ENCODE peak calls at places on chromosomes 3 and 15, in four cellular contexts. V, I, D and Z are unnamed samples.

GRCh38 chr3:41267975-41268640 is 68.8 kb downstream of the CTNNB1 start:
- DNase-seq in I (peak; percentile 96), V (peak; percentile 86), D (no peak), Z (peak; percentile 74)

GRCh38 chr15:91126080-91126479 is 26.0 kb downstream of the SV2B start:
- DNase-seq in D (no peak), V (no peak), I (no peak), Z (no peak)

GRCh38 chr3:38022887-38023709 is 6.3 kb downstream of the PLCD1 start:
- DNase-seq in V (no peak), I (no peak), D (no peak), Z (no peak)

GRCh38 chr3:69433938-69434263 is 48.0 kb upstream of the FRMD4B start:
- DNase-seq in D (no peak), I (no peak), V (no peak), Z (no peak)

GRCh38 chr3:38579146-38579545 is 70.3 kb downstream of the SCN5A start:
- DNase-seq in V (no peak), I (peak; percentile 18), D (no peak), Z (no peak)

GRCh38 chr15:39327005-39327725 is 253.7 kb upstream of the THBS1 start:
- DNase-seq in V (no peak), I (no peak), D (no peak), Z (no peak)

GRCh38 chr3:152524198-152525140 is 255.7 kb downstream of the MBNL1 start:
- DNase-seq in I (peak; percentile 33), V (no peak), D (no peak), Z (peak; percentile 76)

GRCh38 chr3:41198526-41198925 is 779 bp upstream of the CTNNB1 start:
- DNase-seq in V (no peak), D (no peak), I (peak; percentile 20), Z (no peak)

GRCh38 chr3:67601919-67602608 is 52.3 kb downstream of the SUCLG2 start:
- DNase-seq in I (no peak), V (no peak), D (no peak), Z (no peak)

GRCh38 chr15:53530762-53531161 is 228.7 kb downstream of the WDR72 start:
- DNase-seq in D (no peak), I (no peak), V (no peak), Z (no peak)

GRCh38 chr3:138824114-138824506 is 10.6 kb downstream of the PIK3CB start:
- DNase-seq in I (no peak), D (no peak), V (no peak), Z (no peak)

DNA sequence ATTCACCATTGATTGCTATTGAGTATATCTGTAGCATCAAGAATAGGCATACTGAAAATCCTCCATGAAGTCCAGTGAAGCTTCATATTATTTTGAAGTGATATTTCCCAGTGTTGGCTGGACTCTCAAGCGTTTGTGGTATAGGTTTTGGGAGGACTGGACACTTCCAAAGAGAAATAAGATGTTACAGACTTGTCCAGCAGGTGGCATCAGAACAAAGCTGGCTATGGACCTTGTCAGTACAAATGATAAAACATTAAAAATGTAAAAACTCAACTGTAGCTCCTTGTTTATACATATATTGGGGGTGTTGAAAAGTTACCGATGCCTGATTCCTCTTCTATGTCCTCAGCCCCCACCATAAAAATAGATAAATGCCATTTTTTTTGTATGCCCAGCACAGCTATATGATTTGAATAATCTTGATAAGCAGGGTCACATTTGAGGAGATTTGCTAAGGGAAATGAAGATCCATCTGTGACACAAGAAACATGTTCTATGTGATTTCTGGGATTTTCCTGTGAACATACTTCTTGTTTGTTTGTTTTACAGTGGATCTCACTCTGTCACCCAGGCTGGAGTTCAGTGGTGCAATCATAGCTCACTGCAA is 54.5 kb upstream of the GOLGA6B start:
- DNase-seq in V (peak; percentile 69), D (no peak), I (peak; percentile 37), Z (peak; percentile 52)
- TF ChIP-seq POLR2AphosphoS2 in V (no peak), D (no peak), I (no peak), Z (no peak)

GRCh38 chr3:129829640-129830039 is 63.9 kb downstream of the TMCC1 start:
- DNase-seq in D (no peak), I (peak; percentile 83), V (peak; percentile 30), Z (no peak)
- TF ChIP-seq POLR2AphosphoS2 in D (no peak), I (no peak), V (no peak), Z (no peak)

GRCh38 chr3:27581852-27582251 is 97.7 kb upstream of the SLC4A7 start:
- DNase-seq in I (no peak), V (no peak), D (no peak), Z (no peak)
- TF ChIP-seq POLR2AphosphoS2 in I (no peak), V (no peak), D (no peak), Z (no peak)

GRCh38 chr3:120532969-120533368 is 63.2 kb upstream of the NDUFB4 start:
- DNase-seq in V (no peak), D (no peak), I (no peak), Z (no peak)

DNA sequence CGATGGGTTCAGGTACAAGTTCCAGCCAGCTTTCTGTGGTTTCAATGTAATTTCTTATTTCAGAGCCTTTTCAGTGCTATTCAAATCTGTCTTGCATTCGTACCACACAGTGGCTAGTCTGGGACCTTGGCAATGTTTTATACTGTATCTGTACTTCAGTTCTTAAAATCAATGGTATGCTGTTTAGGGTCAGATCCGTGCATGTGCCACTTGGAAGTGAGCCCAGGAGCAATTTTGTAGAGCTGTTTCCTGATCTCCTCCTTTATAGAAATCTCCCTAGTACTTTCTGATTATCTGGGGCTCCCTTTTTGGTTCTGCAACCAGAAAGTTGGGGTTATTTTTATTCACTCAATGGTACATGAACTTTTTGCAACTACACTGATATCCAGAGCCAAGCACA is 59.5 kb upstream of the NDUFB4 start:
- DNase-seq in I (no peak), V (no peak), D (no peak), Z (no peak)
- TF ChIP-seq POLR2AphosphoS2 in I (no peak), V (no peak), D (no peak), Z (no peak)

DNA sequence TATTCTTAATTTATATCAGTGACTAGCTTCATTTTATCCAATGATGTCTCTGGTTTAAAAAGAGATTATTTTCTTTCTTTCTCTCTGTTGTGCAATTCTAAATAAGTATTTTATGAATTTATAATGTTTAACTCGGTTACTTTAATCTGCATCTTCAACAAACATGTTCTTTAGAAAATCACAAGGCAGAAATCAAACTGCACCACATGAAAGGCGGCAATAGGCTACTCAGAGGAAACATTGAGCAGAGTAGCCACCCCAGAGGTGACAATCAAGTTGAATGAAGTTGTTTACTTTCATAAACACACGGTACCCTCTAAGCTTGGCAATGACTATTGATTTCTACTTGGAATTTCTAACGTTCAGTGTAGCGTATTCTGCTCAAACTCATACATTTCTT is 677.8 kb upstream of the ROBO1 start:
- DNase-seq in I (no peak), V (no peak), D (no peak), Z (no peak)
- TF ChIP-seq POLR2AphosphoS2 in I (no peak), V (no peak), D (no peak), Z (no peak)

GRCh38 chr3:192915306-192915705 is 2.4 kb downstream of the MB21D2 start:
- DNase-seq in I (peak; percentile 41), D (no peak), V (no peak), Z (no peak)
- TF ChIP-seq POLR2AphosphoS2 in I (no peak), D (no peak), V (no peak), Z (no peak)

GRCh38 chr3:98563661-98564281 is 29.6 kb downstream of the CPOX start:
- DNase-seq in I (no peak), V (no peak), D (no peak), Z (no peak)
- TF ChIP-seq POLR2AphosphoS2 in I (no peak), V (no peak), D (peak; percentile 31), Z (no peak)

DNA sequence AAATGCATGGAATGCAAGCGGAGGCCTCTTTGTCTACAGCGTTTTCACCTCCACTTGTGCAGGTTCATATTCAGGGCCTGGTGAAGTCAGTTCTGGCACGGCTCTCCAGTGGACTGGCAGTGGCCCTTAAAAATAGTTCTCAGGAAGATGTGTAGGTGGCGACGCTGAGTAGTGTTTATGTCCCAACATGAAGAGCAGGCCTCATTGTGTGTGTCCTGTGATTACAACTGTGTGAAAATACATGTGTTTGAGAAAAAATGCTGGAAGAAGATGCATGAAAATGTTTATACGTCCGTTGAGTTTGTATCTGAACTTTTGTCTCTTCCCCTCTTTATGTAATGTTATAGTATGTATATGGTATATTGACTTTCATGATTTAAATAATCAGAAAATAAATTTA is 7.2 kb downstream of the LIPC start:
- DNase-seq in D (no peak), I (peak; percentile 77), V (peak; percentile 75), Z (peak; percentile 52)
- TF ChIP-seq POLR2AphosphoS2 in D (no peak), I (no peak), V (no peak), Z (no peak)

GRCh38 chr3:46705751-46706572 is 4.8 kb downstream of the TMIE start:
- DNase-seq in I (no peak), V (no peak), D (no peak), Z (no peak)
- TF ChIP-seq POLR2AphosphoS2 in I (no peak), V (no peak), D (no peak), Z (no peak)